ENCODE peak calls at places on chromosomes 3 and 15, in eight cellular contexts. One of them, this sample, is unnamed.

GRCh38 chr15:83174891-83175290 is 32.7 kb downstream of the HDGFL3 start:
- DNase-seq in Panc1: no peak
- DNase-seq in thoracic aorta: no peak
- DNase-seq in heart right ventricle: no peak
- DNase-seq in right atrium auricular region: no peak
- DNase-seq in uterus: no peak
- DNase-seq in esophagus muscularis mucosa: no peak
- DNase-seq in tibial artery: no peak
- DNase-seq in this sample: no peak

GRCh38 chr3:50111757-50112156 is 23.0 kb downstream of the RBM5 start:
- DNase-seq in esophagus muscularis mucosa: no peak
- DNase-seq in heart right ventricle: no peak
- DNase-seq in Panc1: no peak
- DNase-seq in thoracic aorta: no peak
- DNase-seq in tibial artery: no peak
- DNase-seq in uterus: no peak
- DNase-seq in right atrium auricular region: no peak
- DNase-seq in this sample: no peak

GRCh38 chr15:59825926-59826325 is 136.8 kb upstream of the BNIP2 start:
- DNase-seq in tibial artery: no peak
- DNase-seq in right atrium auricular region: no peak
- DNase-seq in thoracic aorta: no peak
- DNase-seq in uterus: no peak
- DNase-seq in Panc1: no peak
- DNase-seq in heart right ventricle: no peak
- DNase-seq in esophagus muscularis mucosa: no peak
- DNase-seq in this sample: no peak

GRCh38 chr15:81924667-81925183 is 121.1 kb downstream of the MEX3B start:
- DNase-seq in heart right ventricle: no peak
- DNase-seq in thoracic aorta: no peak
- DNase-seq in right atrium auricular region: no peak
- DNase-seq in uterus: no peak
- DNase-seq in Panc1: no peak
- DNase-seq in esophagus muscularis mucosa: no peak
- DNase-seq in tibial artery: no peak
- DNase-seq in this sample: no peak

GRCh38 chr3:136266468-136266867 is 16.3 kb downstream of the PCCB start:
- DNase-seq in Panc1: peak; percentile 54
- DNase-seq in right atrium auricular region: no peak
- DNase-seq in heart right ventricle: no peak
- DNase-seq in thoracic aorta: no peak
- DNase-seq in esophagus muscularis mucosa: no peak
- DNase-seq in tibial artery: no peak
- DNase-seq in uterus: no peak
- DNase-seq in this sample: no peak

GRCh38 chr3:4736284-4736861 is 242.9 kb upstream of the BHLHE40 start:
- DNase-seq in tibial artery: no peak
- DNase-seq in heart right ventricle: no peak
- DNase-seq in esophagus muscularis mucosa: no peak
- DNase-seq in uterus: no peak
- DNase-seq in thoracic aorta: no peak
- DNase-seq in right atrium auricular region: no peak
- DNase-seq in Panc1: no peak
- DNase-seq in this sample: no peak

GRCh38 chr3:136149569-136150136 is 46.5 kb downstream of the MSL2 start:
- DNase-seq in thoracic aorta: no peak
- DNase-seq in esophagus muscularis mucosa: no peak
- DNase-seq in right atrium auricular region: no peak
- DNase-seq in Panc1: no peak
- DNase-seq in tibial artery: no peak
- DNase-seq in uterus: no peak
- DNase-seq in heart right ventricle: no peak
- DNase-seq in this sample: no peak

GRCh38 chr15:81888748-81889479 is 156.9 kb downstream of the MEX3B start:
- DNase-seq in heart right ventricle: no peak
- DNase-seq in tibial artery: no peak
- DNase-seq in esophagus muscularis mucosa: peak; percentile 86
- DNase-seq in thoracic aorta: no peak
- DNase-seq in Panc1: no peak
- DNase-seq in uterus: peak; percentile 21
- DNase-seq in right atrium auricular region: no peak
- DNase-seq in this sample: no peak

GRCh38 chr3:150759319-150759718 is 3.6 kb downstream of the SIAH2 start:
- DNase-seq in tibial artery: no peak
- DNase-seq in heart right ventricle: no peak
- DNase-seq in esophagus muscularis mucosa: no peak
- DNase-seq in Panc1: no peak
- DNase-seq in thoracic aorta: no peak
- DNase-seq in right atrium auricular region: no peak
- DNase-seq in uterus: no peak
- DNase-seq in this sample: no peak

GRCh38 chr15:55800216-55800615 is 57.3 kb upstream of the PRTG start:
- DNase-seq in heart right ventricle: no peak
- DNase-seq in uterus: no peak
- DNase-seq in esophagus muscularis mucosa: no peak
- DNase-seq in thoracic aorta: no peak
- DNase-seq in right atrium auricular region: no peak
- DNase-seq in tibial artery: no peak
- DNase-seq in Panc1: no peak
- DNase-seq in this sample: no peak

GRCh38 chr3:190883973-190884832 is 21.7 kb upstream of the GMNC start:
- DNase-seq in heart right ventricle: no peak
- DNase-seq in tibial artery: peak; percentile 31
- DNase-seq in right atrium auricular region: no peak
- DNase-seq in thoracic aorta: no peak
- DNase-seq in uterus: peak; percentile 31
- DNase-seq in esophagus muscularis mucosa: no peak
- DNase-seq in Panc1: peak; percentile 56
- DNase-seq in this sample: no peak

GRCh38 chr3:32423956-32424558 is 32.4 kb downstream of the CMTM7 start:
- DNase-seq in right atrium auricular region: peak; percentile 52
- DNase-seq in thoracic aorta: no peak
- DNase-seq in uterus: no peak
- DNase-seq in esophagus muscularis mucosa: peak; percentile 29
- DNase-seq in heart right ventricle: no peak
- DNase-seq in tibial artery: no peak
- DNase-seq in Panc1: no peak
- DNase-seq in this sample: no peak

GRCh38 chr3:100603449-100603848 is 6.0 kb upstream of the ADGRG7 start:
- DNase-seq in right atrium auricular region: no peak
- DNase-seq in Panc1: no peak
- DNase-seq in heart right ventricle: no peak
- DNase-seq in thoracic aorta: no peak
- DNase-seq in uterus: no peak
- DNase-seq in tibial artery: no peak
- DNase-seq in esophagus muscularis mucosa: no peak
- DNase-seq in this sample: no peak
- TF ChIP-seq CTCF in right atrium auricular region: peak; percentile 37
- TF ChIP-seq CTCF in Panc1: peak; percentile 66
- TF ChIP-seq CTCF in heart right ventricle: no peak
- TF ChIP-seq CTCF in thoracic aorta: peak; percentile 30
- TF ChIP-seq CTCF in uterus: no peak
- TF ChIP-seq CTCF in tibial artery: no peak
- TF ChIP-seq CTCF in esophagus muscularis mucosa: no peak
- TF ChIP-seq CTCF in this sample: no peak

DNA sequence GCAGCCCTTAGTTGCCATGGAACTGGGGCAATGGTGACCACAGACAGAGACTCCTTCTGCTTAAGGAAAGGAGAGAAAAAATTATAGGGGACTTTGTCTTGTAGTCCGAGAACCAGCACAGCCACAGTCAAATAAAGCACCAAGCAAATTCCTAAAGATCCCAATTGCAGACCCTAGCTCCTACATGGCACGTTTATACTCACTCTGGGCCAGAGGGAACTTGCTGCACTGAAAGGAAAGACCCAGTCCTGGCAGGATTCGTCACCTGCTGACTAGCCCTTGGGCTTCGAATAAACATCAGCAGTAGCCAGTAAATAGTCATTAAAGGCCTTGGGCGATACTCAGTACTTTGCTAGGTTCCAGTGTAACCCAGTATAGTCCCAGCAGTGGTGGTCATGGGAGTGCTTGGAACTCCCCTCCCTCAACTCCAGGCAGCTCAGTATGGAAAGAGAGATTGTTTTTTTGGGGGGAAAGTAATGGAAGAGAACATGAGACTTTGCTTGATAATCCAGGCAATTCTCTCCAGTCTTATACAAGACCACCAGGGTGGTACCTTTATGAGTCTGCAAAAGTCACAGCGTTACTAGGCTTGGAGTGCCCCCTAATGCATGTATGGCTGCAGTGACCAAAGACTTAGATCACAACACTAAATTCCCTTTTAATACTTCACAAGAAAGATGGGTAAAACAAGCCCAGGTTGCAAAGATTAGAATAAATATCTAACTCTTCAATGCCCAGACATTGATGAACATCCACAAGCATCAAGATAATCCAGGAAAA is 66.4 kb upstream of the AGTR1 start:
- DNase-seq in Panc1: no peak
- DNase-seq in esophagus muscularis mucosa: no peak
- DNase-seq in heart right ventricle: no peak
- DNase-seq in uterus: no peak
- DNase-seq in tibial artery: no peak
- DNase-seq in thoracic aorta: no peak
- DNase-seq in right atrium auricular region: no peak
- DNase-seq in this sample: no peak
- H3K27ac ChIP-seq in Panc1: no peak overlapping the region
- H3K27ac ChIP-seq in esophagus muscularis mucosa: no peak overlapping the region
- H3K27ac ChIP-seq in heart right ventricle: no peak overlapping the region
- H3K27ac ChIP-seq in uterus: no peak overlapping the region
- H3K27ac ChIP-seq in tibial artery: no peak overlapping the region
- H3K27ac ChIP-seq in thoracic aorta: no peak overlapping the region
- H3K27ac ChIP-seq in right atrium auricular region: no peak overlapping the region
- H3K27ac ChIP-seq in this sample: no peak overlapping the region

GRCh38 chr3:116388867-116389385 is 56.4 kb downstream of the LSAMP start:
- DNase-seq in heart right ventricle: no peak
- DNase-seq in thoracic aorta: no peak
- DNase-seq in right atrium auricular region: no peak
- DNase-seq in esophagus muscularis mucosa: no peak
- DNase-seq in uterus: no peak
- DNase-seq in tibial artery: no peak
- DNase-seq in Panc1: no peak
- DNase-seq in this sample: no peak

GRCh38 chr3:116390318-116390717 is 55.0 kb downstream of the LSAMP start:
- DNase-seq in heart right ventricle: no peak
- DNase-seq in tibial artery: no peak
- DNase-seq in right atrium auricular region: no peak
- DNase-seq in thoracic aorta: no peak
- DNase-seq in esophagus muscularis mucosa: no peak
- DNase-seq in Panc1: no peak
- DNase-seq in uterus: no peak
- DNase-seq in this sample: no peak

GRCh38 chr3:116386168-116386567 is 59.1 kb downstream of the LSAMP start:
- DNase-seq in tibial artery: no peak
- DNase-seq in thoracic aorta: no peak
- DNase-seq in right atrium auricular region: no peak
- DNase-seq in Panc1: no peak
- DNase-seq in heart right ventricle: no peak
- DNase-seq in esophagus muscularis mucosa: no peak
- DNase-seq in uterus: no peak
- DNase-seq in this sample: no peak

GRCh38 chr3:116384717-116385116 is 60.6 kb downstream of the LSAMP start:
- DNase-seq in thoracic aorta: no peak
- DNase-seq in tibial artery: no peak
- DNase-seq in uterus: no peak
- DNase-seq in esophagus muscularis mucosa: no peak
- DNase-seq in Panc1: no peak
- DNase-seq in right atrium auricular region: no peak
- DNase-seq in heart right ventricle: no peak
- DNase-seq in this sample: no peak
- H3K4me3 ChIP-seq in thoracic aorta: no peak overlapping the region
- H3K4me3 ChIP-seq in tibial artery: no peak overlapping the region
- H3K4me3 ChIP-seq in uterus: no peak overlapping the region
- H3K4me3 ChIP-seq in esophagus muscularis mucosa: no peak overlapping the region
- H3K4me3 ChIP-seq in Panc1: no peak overlapping the region
- H3K4me3 ChIP-seq in right atrium auricular region: no peak overlapping the region
- H3K4me3 ChIP-seq in heart right ventricle: no peak overlapping the region
- H3K4me3 ChIP-seq in this sample: no peak overlapping the region

GRCh38 chr3:171939578-171939977 is 96.4 kb downstream of the TMEM212 start:
- DNase-seq in uterus: no peak
- DNase-seq in esophagus muscularis mucosa: no peak
- DNase-seq in tibial artery: no peak
- DNase-seq in thoracic aorta: no peak
- DNase-seq in Panc1: no peak
- DNase-seq in right atrium auricular region: no peak
- DNase-seq in heart right ventricle: no peak
- DNase-seq in this sample: no peak

GRCh38 chr3:171940250-171940649 is 97.1 kb downstream of the TMEM212 start:
- DNase-seq in heart right ventricle: no peak
- DNase-seq in Panc1: no peak
- DNase-seq in right atrium auricular region: no peak
- DNase-seq in tibial artery: no peak
- DNase-seq in thoracic aorta: no peak
- DNase-seq in uterus: no peak
- DNase-seq in esophagus muscularis mucosa: no peak
- DNase-seq in this sample: no peak

GRCh38 chr3:171944109-171945016 is 95.0 kb upstream of the FNDC3B start:
- DNase-seq in Panc1: no peak
- DNase-seq in uterus: peak; percentile 18
- DNase-seq in thoracic aorta: no peak
- DNase-seq in tibial artery: no peak
- DNase-seq in esophagus muscularis mucosa: no peak
- DNase-seq in right atrium auricular region: no peak
- DNase-seq in heart right ventricle: no peak
- DNase-seq in this sample: no peak

GRCh38 chr3:171948674-171949073 is 90.7 kb upstream of the FNDC3B start:
- DNase-seq in tibial artery: no peak
- DNase-seq in uterus: no peak
- DNase-seq in thoracic aorta: no peak
- DNase-seq in heart right ventricle: no peak
- DNase-seq in Panc1: no peak
- DNase-seq in esophagus muscularis mucosa: no peak
- DNase-seq in right atrium auricular region: no peak
- DNase-seq in this sample: no peak

DNA sequence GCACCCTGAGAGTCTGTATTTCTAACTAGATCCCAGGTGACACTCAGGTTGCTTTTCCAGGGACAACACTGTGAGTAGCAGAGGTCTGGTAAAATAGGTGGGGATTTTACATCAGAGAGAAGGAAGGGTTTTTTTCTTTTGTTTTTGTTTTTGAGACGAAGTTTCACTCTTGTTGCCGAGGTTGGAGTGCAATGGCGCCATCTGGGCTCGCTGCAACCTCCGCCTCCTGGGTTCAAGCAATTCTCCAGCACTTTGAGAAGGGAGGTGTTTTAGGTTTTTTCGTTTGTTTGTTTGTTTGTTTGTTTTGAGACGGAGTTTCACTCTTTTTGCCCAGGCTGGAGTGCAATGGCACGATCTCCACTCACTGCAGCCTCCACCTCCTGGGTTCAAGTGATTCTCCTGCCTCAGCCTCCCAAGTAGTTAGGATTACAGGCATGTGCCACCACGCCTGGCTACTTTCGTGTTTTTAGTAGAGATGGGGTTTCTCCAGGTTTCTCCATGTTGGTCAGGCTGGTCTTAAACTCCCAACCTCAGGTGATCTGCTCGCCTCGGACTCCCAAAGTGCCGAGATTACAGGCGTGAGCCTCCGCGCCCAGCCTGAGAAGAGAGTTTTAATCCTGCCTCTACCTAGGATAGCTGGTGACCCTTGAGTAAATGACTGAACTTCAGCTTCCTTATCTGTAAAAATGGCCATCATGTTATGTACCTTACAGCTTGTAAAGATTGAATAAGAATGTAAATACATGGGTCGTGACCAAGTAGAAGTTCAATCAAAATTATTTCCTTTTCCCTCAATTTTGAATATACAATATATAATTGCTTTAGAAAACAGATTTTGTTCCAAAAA is 95.9 kb upstream of the FNDC3B start:
- DNase-seq in tibial artery: no peak
- DNase-seq in uterus: no peak
- DNase-seq in Panc1: no peak
- DNase-seq in right atrium auricular region: no peak
- DNase-seq in esophagus muscularis mucosa: no peak
- DNase-seq in heart right ventricle: no peak
- DNase-seq in thoracic aorta: no peak
- DNase-seq in this sample: no peak
- TF ChIP-seq CTCF in tibial artery: no peak
- TF ChIP-seq CTCF in uterus: no peak
- TF ChIP-seq CTCF in Panc1: peak; percentile 50
- TF ChIP-seq CTCF in right atrium auricular region: no peak
- TF ChIP-seq CTCF in esophagus muscularis mucosa: no peak
- TF ChIP-seq CTCF in heart right ventricle: no peak
- TF ChIP-seq CTCF in thoracic aorta: no peak
- TF ChIP-seq CTCF in this sample: no peak